ENCODE peak calls at places on chromosomes 16 and 17, in ten cellular contexts. T, D, Q, L, Z, B, U, N, J and P are unnamed samples.

GRCh38 chr17:75626496-75627038 is 6.7 kb upstream of the SMIM5 start:
- DNase-seq in Q (no peak), L (no peak), T (no peak), Z (no peak), B (no peak), D (no peak), N (no peak), U (no peak), J (no peak), P (no peak)

GRCh38 chr17:72373910-72374741 is 253.3 kb downstream of the SOX9 start:
- DNase-seq in J (no peak), Q (no peak), D (no peak), Z (no peak), U (peak; percentile 45), L (no peak), B (no peak), T (no peak), N (peak; percentile 16), P (peak; percentile 57)

GRCh38 chr16:11105038-11105903 is 150.7 kb downstream of the SOCS1 start:
- DNase-seq in Q (no peak), D (no peak), J (peak; percentile 53), N (no peak), Z (no peak), B (peak; percentile 94), L (peak; percentile 56), U (peak; percentile 97), T (peak; percentile 96), P (no peak)

GRCh38 chr16:86956437-86956836 is 360.8 kb downstream of the C16orf95 start:
- DNase-seq in D (no peak), L (no peak), B (no peak), T (no peak), Q (no peak), J (no peak), N (no peak), Z (no peak), U (no peak), P (no peak)

GRCh38 chr17:65130829-65131228 is 6.3 kb upstream of the RGS9 start:
- DNase-seq in N (no peak), T (no peak), J (no peak), D (no peak), Z (no peak), Q (no peak), L (no peak), U (no peak), B (no peak), P (no peak)

GRCh38 chr17:35094902-35095301 is 24.8 kb downstream of the RAD51D start:
- DNase-seq in N (no peak), Q (no peak), U (peak; percentile 86), J (no peak), L (no peak), D (no peak), Z (no peak), T (peak; percentile 81), B (peak; percentile 71), P (no peak)

GRCh38 chr16:81444448-81445121 is at the start of gene CMIP:
- DNase-seq in N (peak; percentile 87), D (peak; percentile 65), T (peak; percentile 49), U (peak; percentile 73), J (peak; percentile 78), B (peak; percentile 11), L (peak; percentile 85), Q (peak; percentile 82), Z (peak; percentile 70), P (no peak)

GRCh38 chr17:27458524-27458908 is 2.3 kb downstream of the KSR1 start:
- DNase-seq in J (no peak), Q (peak; percentile 74), Z (no peak), L (no peak), B (no peak), U (no peak), T (no peak), D (no peak), N (no peak), P (peak; percentile 43)

GRCh38 chr17:74480290-74480689 is 13.9 kb downstream of the CD300A start:
- DNase-seq in J (no peak), Q (no peak), U (no peak), D (no peak), T (no peak), B (no peak), N (no peak), L (no peak), Z (no peak), P (no peak)

GRCh38 chr17:17724991-17725852 is 44.0 kb downstream of the RAI1 start:
- DNase-seq in D (no peak), Z (no peak), T (no peak), N (no peak), Q (peak; percentile 69), U (no peak), J (no peak), B (no peak), L (no peak), P (no peak)

GRCh38 chr17:28745052-28745776 is 1.4 kb downstream of the TRAF4 start:
- DNase-seq in B (no peak), Z (peak; percentile 30), D (no peak), Q (peak; percentile 77), J (no peak), L (no peak), T (no peak), U (peak; percentile 48), N (no peak), P (no peak)

GRCh38 chr16:30768583-30769181 is 6.6 kb downstream of the RNF40 start:
- DNase-seq in D (no peak), U (no peak), L (no peak), J (no peak), Q (no peak), B (no peak), Z (no peak), N (no peak), T (no peak), P (no peak)

GRCh38 chr16:8868272-8869211 is at the start of gene CARHSP1:
- DNase-seq in Q (peak; percentile 96), N (peak; percentile 88), D (peak; percentile 60), B (no peak), U (peak; percentile 80), Z (peak; percentile 73), L (peak; percentile 88), J (peak; percentile 78), T (peak; percentile 67), P (peak; percentile 56)

GRCh38 chr16:25626172-25626571 is 65.6 kb upstream of the HS3ST4 start:
- DNase-seq in Q (no peak), N (no peak), L (no peak), T (no peak), B (no peak), Z (no peak), U (no peak), D (no peak), J (no peak), P (no peak)

GRCh38 chr17:35740216-35740615 is 8.8 kb downstream of the RASL10B start:
- DNase-seq in N (no peak), B (no peak), J (no peak), L (no peak), Q (no peak), T (no peak), U (no peak), Z (no peak), D (no peak), P (no peak)

GRCh38 chr17:8163978-8164814 is 1.4 kb upstream of the VAMP2 start:
- DNase-seq in Q (peak; percentile 72), B (no peak), N (peak; percentile 86), D (no peak), J (no peak), L (peak; percentile 86), Z (no peak), T (no peak), U (peak; percentile 22), P (no peak)

GRCh38 chr17:71260366-71260765 is 860.5 kb upstream of the SOX9 start:
- DNase-seq in Z (no peak), D (no peak), U (no peak), J (no peak), L (no peak), Q (no peak), T (no peak), B (no peak), N (no peak), P (no peak)

GRCh38 chr17:82896071-82897000 is 56.5 kb upstream of the ZNF750 start:
- DNase-seq in N (no peak), J (no peak), Z (no peak), T (no peak), L (no peak), B (no peak), Q (no peak), U (no peak), D (no peak), P (no peak)